ENCODE peak calls at places on chromosomes 11 and 22, in eight cellular contexts. K, V, G, Z, S, X, A and N are unnamed samples.
A peak's percentile ranks its signal among the peaks of the same experiment; 100 is the strongest.

GRCh38 chr11:44885065-44885777 is 65.5 kb downstream of the TP53I11 start:
- DNase-seq in S (no peak), K (no peak), V (no peak), Z (no peak), G (no peak), A (no peak), X (no peak), N (no peak)

GRCh38 chr11:120212926-120213325 is 2.1 kb downstream of the OAF start:
- DNase-seq in A (no peak), G (peak; percentile 29), S (no peak), K (no peak), V (no peak), Z (no peak), X (no peak), N (no peak)

GRCh38 chr11:45725776-45726606 is 60.6 kb upstream of the CHST1 start:
- DNase-seq in S (no peak), X (no peak), K (no peak), V (no peak), Z (no peak), G (no peak), A (no peak), N (no peak)

GRCh38 chr22:37105990-37106389 is 3.5 kb downstream of the TMPRSS6 start:
- DNase-seq in Z (no peak), S (no peak), A (no peak), G (no peak), X (no peak), K (no peak), V (no peak), N (no peak)

GRCh38 chr11:88117281-88117858 is 57.9 kb downstream of the RAB38 start:
- DNase-seq in G (no peak), A (no peak), Z (no peak), S (no peak), K (no peak), V (no peak), X (no peak), N (no peak)

GRCh38 chr22:38566726-38567504 is 3.1 kb downstream of the DMC1 start:
- DNase-seq in Z (peak; percentile 58), G (no peak), X (no peak), V (no peak), K (no peak), S (no peak), A (no peak), N (no peak)

GRCh38 chr11:76763573-76764348 is 19.4 kb upstream of the TSKU start:
- DNase-seq in A (no peak), G (peak; percentile 90), V (no peak), S (no peak), Z (peak; percentile 79), K (peak; percentile 53), X (peak; percentile 55), N (no peak)

GRCh38 chr11:93528757-93529639 is 14.2 kb downstream of the SMCO4 start:
- DNase-seq in Z (no peak), V (no peak), K (no peak), S (no peak), G (no peak), X (no peak), A (no peak), N (no peak)

GRCh38 chr11:64743591-64744543 is at the start of gene RASGRP2:
- DNase-seq in A (peak; percentile 57), K (peak; percentile 94), X (no peak), V (peak; percentile 90), G (peak; percentile 51), Z (peak; percentile 54), S (no peak), N (peak; percentile 89)

GRCh38 chr11:69912161-69912910 is 93.1 kb upstream of the FGF3 start:
- DNase-seq in K (no peak), Z (no peak), S (no peak), G (no peak), X (no peak), V (no peak), A (no peak), N (no peak)

GRCh38 chr11:464316-464715 is 14.2 kb downstream of the PTDSS2 start:
- DNase-seq in X (no peak), G (no peak), A (no peak), Z (no peak), S (no peak), V (no peak), K (no peak), N (no peak)

GRCh38 chr11:3147257-3147619 is 17.9 kb downstream of the OSBPL5 start:
- DNase-seq in G (peak; percentile 36), K (no peak), A (no peak), X (no peak), V (no peak), S (no peak), Z (no peak), N (no peak)

GRCh38 chr11:78424334-78425270 is 7.0 kb upstream of the GAB2 start:
- DNase-seq in V (no peak), X (no peak), K (peak; percentile 84), A (no peak), Z (peak; percentile 81), G (peak; percentile 16), S (no peak), N (no peak)

GRCh38 chr11:723120-723883 is 17.3 kb downstream of the EPS8L2 start:
- DNase-seq in S (no peak), G (peak; percentile 72), V (no peak), A (peak; percentile 64), X (peak; percentile 28), K (peak; percentile 72), Z (peak; percentile 75), N (peak; percentile 83)

GRCh38 chr11:76152086-76152658 is 54.1 kb downstream of the WNT11 start:
- DNase-seq in A (peak; percentile 69), X (peak; percentile 60), Z (peak; percentile 21), S (peak; percentile 58), K (peak; percentile 88), V (peak; percentile 72), G (peak; percentile 91), N (peak; percentile 95)

GRCh38 chr11:26976389-26976788 is 17.5 kb upstream of the FIBIN start:
- DNase-seq in A (no peak), Z (peak; percentile 70), X (no peak), S (no peak), V (no peak), K (no peak), G (no peak), N (no peak)

GRCh38 chr11:75627879-75628668 is 40.8 kb downstream of the MAP6 start:
- DNase-seq in G (peak; percentile 39), V (no peak), Z (peak; percentile 22), S (no peak), X (no peak), A (no peak), K (peak; percentile 19), N (no peak)

GRCh38 chr22:25346859-25347751 is 127.7 kb downstream of the CRYBB2 start:
- DNase-seq in A (no peak), G (peak; percentile 8), Z (peak; percentile 33), K (no peak), S (no peak), V (no peak), X (no peak), N (no peak)

GRCh38 chr11:102428696-102429095 is 23.9 kb downstream of the TMEM123 start:
- DNase-seq in A (no peak), K (no peak), X (no peak), S (no peak), G (no peak), Z (no peak), V (no peak), N (no peak)

GRCh38 chr22:46454233-46454909 is 83.0 kb downstream of the CELSR1 start:
- DNase-seq in K (no peak), A (no peak), G (no peak), Z (no peak), V (no peak), S (no peak), X (no peak), N (no peak)

GRCh38 chr11:74641289-74641688 is 48.9 kb downstream of the POLD3 start:
- DNase-seq in V (no peak), X (no peak), S (no peak), A (no peak), Z (no peak), G (no peak), K (no peak), N (no peak)

GRCh38 chr11:93822359-93822758 is 28.1 kb downstream of the VSTM5 start:
- DNase-seq in S (no peak), X (peak; percentile 13), Z (peak; percentile 6), A (peak; percentile 21), V (no peak), G (no peak), K (no peak), N (no peak)

GRCh38 chr22:28884754-28885375 is 1.5 kb downstream of the ZNRF3 start:
- DNase-seq in A (no peak), G (no peak), Z (no peak), X (no peak), K (no peak), S (no peak), V (no peak), N (no peak)

GRCh38 chr11:111089759-111090158 is 155.8 kb upstream of the POU2AF2 start:
- DNase-seq in V (no peak), X (no peak), K (no peak), G (no peak), A (no peak), Z (no peak), S (no peak), N (no peak)

GRCh38 chr11:91859666-91860065 is 365.0 kb upstream of the FAT3 start:
- DNase-seq in V (no peak), G (no peak), X (no peak), K (no peak), A (no peak), Z (no peak), S (no peak), N (no peak)

GRCh38 chr11:77141034-77141433 is 13.0 kb downstream of the MYO7A start:
- DNase-seq in X (peak; percentile 24), Z (peak; percentile 31), G (no peak), K (no peak), A (no peak), V (no peak), S (no peak), N (no peak)

GRCh38 chr22:45462034-45462655 is 40.5 kb upstream of the FBLN1 start:
- DNase-seq in X (no peak), A (no peak), Z (no peak), V (no peak), K (peak; percentile 38), S (no peak), G (no peak), N (peak; percentile 73)

GRCh38 chr11:1039481-1040427 is 3.2 kb upstream of the MUC6 start:
- DNase-seq in K (no peak), S (no peak), X (no peak), Z (no peak), A (no peak), V (no peak), G (no peak), N (no peak)

GRCh38 chr11:587978-588380 is 11.7 kb downstream of the PHRF1 start:
- DNase-seq in S (no peak), G (peak; percentile 62), V (peak; percentile 52), X (peak; percentile 92), Z (peak; percentile 47), A (peak; percentile 63), K (peak; percentile 93), N (no peak)

GRCh38 chr22:39349506-39349966 is 255 bp upstream of the SYNGR1 start:
- DNase-seq in S (peak; percentile 23), V (no peak), A (peak; percentile 5), Z (peak; percentile 77), G (peak; percentile 93), X (no peak), K (no peak), N (peak; percentile 88)

GRCh38 chr11:42249956-42250355 is 790.5 kb upstream of the LRRC4C start:
- DNase-seq in Z (no peak), K (no peak), X (no peak), S (no peak), A (no peak), G (no peak), V (no peak), N (no peak)

GRCh38 chr11:102383839-102384238 is 36.8 kb downstream of the BIRC2 start:
- DNase-seq in S (no peak), Z (no peak), G (no peak), K (no peak), V (no peak), X (no peak), A (no peak), N (no peak)

GRCh38 chr11:3120071-3120792 is 44.9 kb downstream of the OSBPL5 start:
- DNase-seq in X (no peak), S (no peak), A (no peak), V (no peak), K (no peak), G (no peak), Z (no peak), N (no peak)

GRCh38 chr11:60348116-60348515 is 21.1 kb downstream of the MS4A6E start:
- DNase-seq in X (no peak), S (no peak), K (no peak), V (no peak), G (no peak), Z (no peak), A (no peak), N (peak; percentile 68)